ENCODE peak calls at places on chromosomes 5 and 9, in seven cellular contexts. J is right lobe of liver, E is SK-N-SH, B is body of pancreas, D is adrenal gland, N is IMR-90, M is HCT116. H is an unnamed sample.

GRCh38 chr9:77595426-77596051 is 52.6 kb downstream of the GNA14 start:
- DNase-seq in J (no peak), M (no peak), E (peak; percentile 73), D (no peak), N (no peak), B (no peak), H (no peak)

GRCh38 chr9:3391414-3391813 is 134.4 kb downstream of the RFX3 start:
- DNase-seq in B (no peak), D (no peak), E (no peak), J (no peak), N (no peak), M (no peak), H (no peak)

GRCh38 chr5:76469656-76470290 is 66.7 kb downstream of the IQGAP2 start:
- DNase-seq in E (no peak), J (no peak), B (no peak), M (no peak), D (no peak), N (peak; percentile 6), H (no peak)

GRCh38 chr5:36502608-36503007 is 103.8 kb upstream of the SLC1A3 start:
- DNase-seq in B (peak; percentile 18), M (no peak), N (peak; percentile 82), D (no peak), J (no peak), E (no peak), H (no peak)

GRCh38 chr5:17203329-17204132 is 13.9 kb upstream of the BASP1 start:
- DNase-seq in E (peak; percentile 71), N (peak; percentile 86), J (no peak), D (no peak), B (no peak), M (peak; percentile 53), H (peak; percentile 38)

GRCh38 chr9:85377751-85378289 is 363.9 kb downstream of the AGTPBP1 start:
- DNase-seq in N (no peak), M (no peak), B (no peak), J (no peak), E (peak; percentile 63), D (no peak), H (no peak)

GRCh38 chr5:21152611-21153010 is 1164.6 kb upstream of the CDH18 start:
- DNase-seq in B (no peak), J (no peak), N (peak; percentile 0), E (no peak), D (no peak), M (no peak), H (no peak)

GRCh38 chr9:133130721-133131244 is 9.7 kb upstream of the RALGDS start:
- DNase-seq in B (no peak), J (no peak), E (no peak), D (no peak), N (no peak), M (no peak), H (peak; percentile 50)

GRCh38 chr9:113544001-113544340 is 80.4 kb downstream of the RGS3 start:
- DNase-seq in J (no peak), D (no peak), E (no peak), M (no peak), B (no peak), N (no peak), H (no peak)

DNA sequence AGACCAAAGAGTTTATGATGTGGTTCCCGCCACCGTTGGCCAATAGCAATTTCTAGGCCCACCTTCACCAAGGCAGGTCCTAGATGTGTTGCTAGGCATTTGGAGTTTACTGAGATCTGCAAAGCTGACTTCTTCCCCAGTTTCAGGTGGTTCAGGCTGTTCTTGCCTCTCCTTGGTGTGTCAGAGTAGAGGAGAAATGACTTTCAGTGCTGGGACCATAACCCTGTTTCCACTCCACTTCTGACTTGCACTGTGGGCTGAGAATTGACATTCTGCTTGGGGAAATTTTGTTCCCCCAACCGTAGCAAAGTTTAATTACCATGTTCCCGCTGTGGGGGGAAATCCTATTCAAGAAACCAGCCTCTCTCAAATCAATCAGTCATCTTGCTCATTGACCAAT is 128.0 kb upstream of the GABRP start:
- DNase-seq in D (no peak), J (no peak), B (no peak), N (no peak), E (no peak), M (no peak), H (no peak)
- H3K4me1 ChIP-seq in D (no peaks in the 10 kb centered on the region), J (no peaks in the 10 kb centered on the region), B (no peaks in the 10 kb centered on the region), N (no peaks in the 10 kb centered on the region), E (no peaks in the 10 kb centered on the region), M (no peaks in the 10 kb centered on the region), H (no peaks in the 10 kb centered on the region)

GRCh38 chr9:99162759-99163364 is 57.9 kb downstream of the TGFBR1 start:
- DNase-seq in J (no peak), B (no peak), M (peak; percentile 22), D (no peak), N (peak; percentile 51), E (peak; percentile 45), H (no peak)
- TF ChIP-seq CTCF in J (peak; percentile 53), B (peak; percentile 62), M (peak; percentile 69), D (peak; percentile 78), N (peak; percentile 72), E (peak; percentile 81), H (peak; percentile 18)

GRCh38 chr5:134124289-134125194 is 10.1 kb downstream of the TCF7 start:
- DNase-seq in M (peak; percentile 12), E (no peak), N (peak; percentile 69), D (no peak), J (no peak), B (no peak), H (no peak)
- H3K36me3 ChIP-seq in M (no peaks in the 10 kb centered on the region), E (peaks cover 5% of the 10 kb centered on the region), N (peaks cover 7% of the 10 kb centered on the region), D (no peaks in the 10 kb centered on the region), J (no peaks in the 10 kb centered on the region), B (no peaks in the 10 kb centered on the region), H (no peaks in the 10 kb centered on the region)

DNA sequence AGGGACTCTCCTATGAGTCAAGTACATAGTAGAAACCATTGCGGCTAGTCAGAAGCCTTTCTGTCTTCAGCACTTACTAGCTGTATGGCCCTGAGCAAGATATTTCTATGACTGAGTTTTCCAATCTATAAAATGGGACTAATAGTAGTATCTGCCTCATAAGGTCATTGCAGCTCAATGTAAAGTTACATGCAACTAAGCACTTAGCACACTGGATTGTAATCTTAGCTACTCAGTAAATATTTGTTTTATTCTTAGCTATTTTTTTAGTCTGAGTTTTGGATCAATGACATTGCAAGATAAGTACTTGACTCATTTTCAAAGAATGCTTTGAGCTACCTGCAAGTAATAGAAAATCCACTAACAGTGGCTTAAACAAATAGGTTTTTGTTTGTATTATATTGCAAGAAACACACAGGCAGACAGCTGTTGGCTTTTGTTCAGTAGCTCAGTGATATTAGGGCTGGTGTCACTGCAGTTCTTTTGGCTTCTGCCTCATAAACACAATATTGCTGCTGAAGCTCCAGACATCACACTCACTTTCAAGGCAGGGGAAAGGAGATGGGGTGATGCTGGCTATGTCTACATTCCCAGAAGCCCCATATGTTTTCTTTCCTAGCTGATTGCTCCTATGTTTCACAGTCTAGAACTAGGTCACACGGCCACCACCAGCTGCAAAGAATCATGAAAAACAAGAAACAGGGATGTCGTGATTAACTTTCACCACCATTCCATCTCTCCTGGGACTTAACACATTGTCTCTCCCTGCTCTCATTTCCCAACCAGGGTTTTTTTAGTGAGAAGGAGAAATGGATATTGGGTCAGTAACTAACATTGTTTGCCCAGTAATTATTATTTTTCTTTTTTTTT is 26.9 kb upstream of the FAT2 start:
- DNase-seq in N (no peak), J (no peak), D (no peak), M (peak; percentile 7), B (no peak), E (no peak), H (no peak)
- H3K4me1 ChIP-seq in N (no peaks in the 10 kb centered on the region), J (no peaks in the 10 kb centered on the region), D (no peaks in the 10 kb centered on the region), M (peaks cover 45% of the 10 kb centered on the region), B (no peaks in the 10 kb centered on the region), E (no peaks in the 10 kb centered on the region), H (no peaks in the 10 kb centered on the region)

DNA sequence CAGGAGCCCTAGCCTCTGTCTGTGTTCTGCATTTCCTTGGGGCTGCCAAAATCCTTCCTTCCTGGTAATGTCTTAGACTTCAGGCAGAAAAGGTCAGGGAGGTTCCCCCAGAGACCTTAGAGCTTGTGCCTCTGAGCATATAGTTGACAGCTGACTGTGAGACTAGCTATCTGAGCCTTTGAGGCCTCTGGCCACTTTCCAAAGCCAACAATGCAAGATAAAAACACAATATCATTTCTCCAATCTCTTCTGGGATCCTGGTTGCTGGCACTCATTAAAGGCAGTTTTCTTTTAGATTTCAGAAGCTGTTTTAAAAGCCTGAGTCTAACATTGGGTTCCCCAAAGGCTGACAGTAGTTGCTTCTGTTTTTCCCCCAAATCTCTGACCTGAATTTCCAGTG is 13.2 kb upstream of the GLRA1 start:
- DNase-seq in J (no peak), D (no peak), E (no peak), N (no peak), B (no peak), M (no peak), H (no peak)
- TF ChIP-seq CTCF in J (no peak), D (no peak), E (no peak), N (no peak), B (no peak), M (no peak), H (no peak)

GRCh38 chr9:33468797-33469621 is 4.7 kb downstream of the NOL6 start:
- DNase-seq in B (no peak), J (no peak), N (no peak), M (no peak), D (no peak), E (no peak), H (no peak)

GRCh38 chr9:33469891-33470290 is 3.8 kb downstream of the NOL6 start:
- DNase-seq in B (no peak), M (no peak), J (no peak), E (no peak), D (no peak), N (no peak), H (no peak)

GRCh38 chr9:33473216-33473615 is 508 bp downstream of the NOL6 start:
- DNase-seq in D (no peak), B (no peak), M (no peak), N (no peak), J (no peak), E (peak; percentile 21), H (no peak)

GRCh38 chr9:33472171-33472920 is 1.4 kb downstream of the NOL6 start:
- DNase-seq in E (no peak), M (no peak), B (no peak), D (no peak), J (no peak), N (no peak), H (no peak)

GRCh38 chr9:33471361-33471760 is 2.4 kb downstream of the NOL6 start:
- DNase-seq in M (no peak), N (no peak), B (no peak), D (no peak), E (no peak), J (no peak), H (no peak)
- H3K36me3 ChIP-seq in M (peaks cover 23% of the 10 kb centered on the region), N (peaks cover 50% of the 10 kb centered on the region), B (peaks cover 14% of the 10 kb centered on the region), D (peaks cover 58% of the 10 kb centered on the region), E (peaks cover 43% of the 10 kb centered on the region), J (peaks cover 52% of the 10 kb centered on the region), H (peaks cover 7% of the 10 kb centered on the region)